ENCODE peak calls at places on chromosomes 11 and 22, in nine cellular contexts. D, I, F, S, N, X, M, A and R are unnamed samples.

GRCh38 chr11:64859542-64860414 is 15.3 kb upstream of the CDC42BPG start:
- DNase-seq in D (no peak), I (no peak), F (no peak), S (no peak), N (no peak), X (no peak), M (no peak), A (no peak), R (no peak)

GRCh38 chr22:30004689-30005088 is 75.6 kb upstream of the HORMAD2 start:
- DNase-seq in D (no peak), I (no peak), F (no peak), S (no peak), N (no peak), X (peak), M (no peak), A (no peak), R (no peak)

GRCh38 chr22:37771702-37772427 is 35.9 kb upstream of the GCAT start:
- DNase-seq in D (no peak), I (no peak), F (no peak), S (no peak), N (no peak), X (no peak), M (no peak), A (no peak), R (no peak)

GRCh38 chr11:68215524-68216170 is 2.6 kb upstream of the KMT5B start:
- DNase-seq in D (no peak), I (no peak), F (no peak), S (no peak), N (no peak), X (no peak), M (no peak), A (no peak), R (no peak)

GRCh38 chr22:22406445-22406844 is 102.1 kb downstream of the ZNF280B start:
- DNase-seq in D (no peak), I (no peak), F (no peak), S (no peak), N (no peak), X (no peak), M (no peak), A (no peak), R (no peak)

GRCh38 chr22:35113341-35113740 is 47.4 kb downstream of the ISX start:
- DNase-seq in D (no peak), I (no peak), F (no peak), S (no peak), N (no peak), X (no peak), M (no peak), A (no peak), R (no peak)

GRCh38 chr11:56533054-56533740 is 9.9 kb downstream of the OR5M11 start:
- DNase-seq in D (no peak), I (no peak), F (no peak), S (no peak), N (no peak), X (no peak), M (no peak), A (no peak), R (no peak)

GRCh38 chr22:35995772-35996171 is 32.9 kb downstream of the RBFOX2 start:
- DNase-seq in D (peak), I (no peak), F (no peak), S (no peak), N (no peak), X (no peak), M (no peak), A (no peak), R (peak)

GRCh38 chr22:28373841-28374240 is 305.8 kb downstream of the TTC28 start:
- DNase-seq in D (no peak), I (no peak), F (no peak), S (no peak), N (no peak), X (no peak), M (no peak), A (no peak), R (peak)

GRCh38 chr11:33692013-33692504 is 8.6 kb downstream of the C11orf91 start:
- DNase-seq in D (peak), I (peak), F (peak), S (no peak), N (no peak), X (no peak), M (peak), A (no peak), R (peak)

GRCh38 chr22:31259798-31260473 is 32.4 kb downstream of the PIK3IP1 start:
- DNase-seq in D (no peak), I (no peak), F (no peak), S (no peak), N (no peak), X (no peak), M (no peak), A (no peak), R (no peak)

GRCh38 chr11:16920559-16920958 is 93.7 kb downstream of the PLEKHA7 start:
- DNase-seq in D (no peak), I (no peak), F (no peak), S (no peak), N (no peak), X (no peak), M (no peak), A (no peak), R (no peak)

GRCh38 chr11:134976540-134976939 is 564.5 kb upstream of the B3GAT1 start:
- DNase-seq in D (no peak), I (no peak), F (no peak), S (no peak), N (no peak), X (no peak), M (no peak), A (no peak), R (no peak)

GRCh38 chr22:41915035-41915782 is at the start of gene SHISA8:
- DNase-seq in D (no peak), I (no peak), F (no peak), S (no peak), N (peak), X (no peak), M (no peak), A (no peak), R (no peak)

GRCh38 chr11:32451808-32452207 is 16.5 kb upstream of the WT1 start:
- DNase-seq in D (no peak), I (no peak), F (no peak), S (no peak), N (no peak), X (no peak), M (no peak), A (no peak), R (peak)

GRCh38 chr22:38733329-38734202 is 22.2 kb downstream of the SUN2 start:
- DNase-seq in D (peak), I (peak), F (no peak), S (no peak), N (peak), X (peak), M (peak), A (peak), R (peak)

GRCh38 chr11:17906436-17906835 is 106.4 kb downstream of the SERGEF start:
- DNase-seq in D (peak), I (peak), F (no peak), S (no peak), N (no peak), X (no peak), M (peak), A (no peak), R (no peak)

GRCh38 chr11:10727259-10727851 is 23.7 kb upstream of the CTR9 start:
- DNase-seq in D (no peak), I (no peak), F (no peak), S (no peak), N (no peak), X (no peak), M (no peak), A (no peak), R (peak)

GRCh38 chr11:5242933-5243844 is 6.5 kb downstream of the HBG1 start:
- DNase-seq in D (no peak), I (no peak), F (no peak), S (no peak), N (no peak), X (no peak), M (no peak), A (no peak), R (peak)

GRCh38 chr22:22360014-22360413 is 115.4 kb downstream of the VPREB1 start:
- DNase-seq in D (no peak), I (no peak), F (no peak), S (no peak), N (no peak), X (no peak), M (no peak), A (no peak), R (no peak)

GRCh38 chr11:128599729-128600128 is 12.4 kb upstream of the ETS1 start:
- DNase-seq in D (no peak), I (no peak), F (no peak), S (no peak), N (no peak), X (no peak), M (no peak), A (no peak), R (peak)

GRCh38 chr22:31081963-31082605 is 966 bp downstream of the SMTN start:
- DNase-seq in D (no peak), I (no peak), F (no peak), S (no peak), N (no peak), X (no peak), M (no peak), A (no peak), R (peak)

GRCh38 chr22:19799322-19800190 is 39.0 kb downstream of the TBX1 start:
- DNase-seq in D (peak), I (no peak), F (no peak), S (no peak), N (no peak), X (no peak), M (no peak), A (no peak), R (peak)

GRCh38 chr11:16956538-16957153 is 57.6 kb downstream of the PLEKHA7 start:
- DNase-seq in D (peak), I (no peak), F (no peak), S (no peak), N (no peak), X (no peak), M (no peak), A (no peak), R (no peak)